ENCODE peak calls at places on chromosomes 3 and 15, in eight cellular contexts. One of them, this sample, is unnamed.
A peak's percentile ranks its signal among the peaks of the same experiment; 100 is the strongest.

GRCh38 chr15:40892449-40893012 is 1.7 kb upstream of the VPS18 start:
- DNase-seq in activated CD8-positive, alpha-beta memory T cell treated with anti-CD3 and anti-CD28 coated beads, Interleukin-2, amount 50 U/mL, for 48 hours: no peak
- DNase-seq in RPMI8226: no peak
- DNase-seq in KBM-7: no peak
- DNase-seq in AG09309: no peak
- DNase-seq in T-helper 1 cell: no peak
- DNase-seq in mesothelial cell of epicardium: no peak
- DNase-seq in effector memory CD8-positive, alpha-beta T cell: no peak
- DNase-seq in this sample: no peak

GRCh38 chr3:45842851-45843625 is 1.1 kb upstream of the LZTFL1 start:
- DNase-seq in activated CD8-positive, alpha-beta memory T cell treated with anti-CD3 and anti-CD28 coated beads, Interleukin-2, amount 50 U/mL, for 48 hours: no peak
- DNase-seq in RPMI8226: no peak
- DNase-seq in KBM-7: no peak
- DNase-seq in AG09309: no peak
- DNase-seq in T-helper 1 cell: no peak
- DNase-seq in mesothelial cell of epicardium: no peak
- DNase-seq in effector memory CD8-positive, alpha-beta T cell: no peak
- DNase-seq in this sample: no peak

GRCh38 chr3:62625278-62625677 is 249.9 kb downstream of the CADPS start:
- DNase-seq in activated CD8-positive, alpha-beta memory T cell treated with anti-CD3 and anti-CD28 coated beads, Interleukin-2, amount 50 U/mL, for 48 hours: no peak
- DNase-seq in RPMI8226: no peak
- DNase-seq in KBM-7: no peak
- DNase-seq in AG09309: no peak
- DNase-seq in T-helper 1 cell: no peak
- DNase-seq in mesothelial cell of epicardium: no peak
- DNase-seq in effector memory CD8-positive, alpha-beta T cell: no peak
- DNase-seq in this sample: no peak

GRCh38 chr3:161197855-161198836 is 23.0 kb upstream of the NMD3 start:
- DNase-seq in activated CD8-positive, alpha-beta memory T cell treated with anti-CD3 and anti-CD28 coated beads, Interleukin-2, amount 50 U/mL, for 48 hours: no peak
- DNase-seq in RPMI8226: no peak
- DNase-seq in KBM-7: no peak
- DNase-seq in AG09309: no peak
- DNase-seq in T-helper 1 cell: no peak
- DNase-seq in mesothelial cell of epicardium: no peak
- DNase-seq in effector memory CD8-positive, alpha-beta T cell: no peak
- DNase-seq in this sample: no peak

GRCh38 chr3:9448071-9448470 is 50.7 kb downstream of the SETD5 start:
- DNase-seq in activated CD8-positive, alpha-beta memory T cell treated with anti-CD3 and anti-CD28 coated beads, Interleukin-2, amount 50 U/mL, for 48 hours: no peak
- DNase-seq in RPMI8226: no peak
- DNase-seq in KBM-7: no peak
- DNase-seq in AG09309: no peak
- DNase-seq in T-helper 1 cell: no peak
- DNase-seq in mesothelial cell of epicardium: no peak
- DNase-seq in effector memory CD8-positive, alpha-beta T cell: no peak
- DNase-seq in this sample: no peak

GRCh38 chr3:67312205-67312604 is 314.1 kb downstream of the KBTBD8 start:
- DNase-seq in activated CD8-positive, alpha-beta memory T cell treated with anti-CD3 and anti-CD28 coated beads, Interleukin-2, amount 50 U/mL, for 48 hours: no peak
- DNase-seq in RPMI8226: no peak
- DNase-seq in KBM-7: no peak
- DNase-seq in AG09309: no peak
- DNase-seq in T-helper 1 cell: no peak
- DNase-seq in mesothelial cell of epicardium: no peak
- DNase-seq in effector memory CD8-positive, alpha-beta T cell: no peak
- DNase-seq in this sample: no peak

GRCh38 chr3:159865042-159865579 is 123.5 kb upstream of the IL12A start:
- DNase-seq in activated CD8-positive, alpha-beta memory T cell treated with anti-CD3 and anti-CD28 coated beads, Interleukin-2, amount 50 U/mL, for 48 hours: no peak
- DNase-seq in RPMI8226: no peak
- DNase-seq in KBM-7: no peak
- DNase-seq in AG09309: peak; percentile 78
- DNase-seq in T-helper 1 cell: no peak
- DNase-seq in mesothelial cell of epicardium: no peak
- DNase-seq in effector memory CD8-positive, alpha-beta T cell: no peak
- DNase-seq in this sample: no peak

GRCh38 chr15:58864602-58865419 is 68.7 kb downstream of the SLTM start:
- DNase-seq in activated CD8-positive, alpha-beta memory T cell treated with anti-CD3 and anti-CD28 coated beads, Interleukin-2, amount 50 U/mL, for 48 hours: no peak
- DNase-seq in RPMI8226: no peak
- DNase-seq in KBM-7: no peak
- DNase-seq in AG09309: no peak
- DNase-seq in T-helper 1 cell: no peak
- DNase-seq in mesothelial cell of epicardium: no peak
- DNase-seq in effector memory CD8-positive, alpha-beta T cell: no peak
- DNase-seq in this sample: peak; percentile 82

GRCh38 chr3:188796122-188796631 is 375.6 kb upstream of the TPRG1 start:
- DNase-seq in activated CD8-positive, alpha-beta memory T cell treated with anti-CD3 and anti-CD28 coated beads, Interleukin-2, amount 50 U/mL, for 48 hours: no peak
- DNase-seq in RPMI8226: peak; percentile 53
- DNase-seq in KBM-7: peak; percentile 49
- DNase-seq in AG09309: peak; percentile 95
- DNase-seq in T-helper 1 cell: no peak
- DNase-seq in mesothelial cell of epicardium: no peak
- DNase-seq in effector memory CD8-positive, alpha-beta T cell: no peak
- DNase-seq in this sample: peak; percentile 68

GRCh38 chr3:114480442-114480841 is 186.6 kb downstream of the TIGIT start:
- DNase-seq in activated CD8-positive, alpha-beta memory T cell treated with anti-CD3 and anti-CD28 coated beads, Interleukin-2, amount 50 U/mL, for 48 hours: no peak
- DNase-seq in RPMI8226: no peak
- DNase-seq in KBM-7: no peak
- DNase-seq in AG09309: no peak
- DNase-seq in T-helper 1 cell: no peak
- DNase-seq in mesothelial cell of epicardium: no peak
- DNase-seq in effector memory CD8-positive, alpha-beta T cell: no peak
- DNase-seq in this sample: no peak

GRCh38 chr15:62781081-62781497 is 261.5 kb upstream of the TPM1 start:
- DNase-seq in activated CD8-positive, alpha-beta memory T cell treated with anti-CD3 and anti-CD28 coated beads, Interleukin-2, amount 50 U/mL, for 48 hours: no peak
- DNase-seq in RPMI8226: no peak
- DNase-seq in KBM-7: peak; percentile 48
- DNase-seq in AG09309: no peak
- DNase-seq in T-helper 1 cell: no peak
- DNase-seq in mesothelial cell of epicardium: no peak
- DNase-seq in effector memory CD8-positive, alpha-beta T cell: no peak
- DNase-seq in this sample: no peak

GRCh38 chr15:43317566-43318184 is 12.7 kb downstream of the LCMT2 start:
- DNase-seq in activated CD8-positive, alpha-beta memory T cell treated with anti-CD3 and anti-CD28 coated beads, Interleukin-2, amount 50 U/mL, for 48 hours: no peak
- DNase-seq in RPMI8226: no peak
- DNase-seq in KBM-7: no peak
- DNase-seq in AG09309: no peak
- DNase-seq in T-helper 1 cell: no peak
- DNase-seq in mesothelial cell of epicardium: no peak
- DNase-seq in effector memory CD8-positive, alpha-beta T cell: no peak
- DNase-seq in this sample: no peak

GRCh38 chr3:150236683-150237082 is 171.4 kb upstream of the TSC22D2 start:
- DNase-seq in activated CD8-positive, alpha-beta memory T cell treated with anti-CD3 and anti-CD28 coated beads, Interleukin-2, amount 50 U/mL, for 48 hours: no peak
- DNase-seq in RPMI8226: no peak
- DNase-seq in KBM-7: no peak
- DNase-seq in AG09309: no peak
- DNase-seq in T-helper 1 cell: no peak
- DNase-seq in mesothelial cell of epicardium: no peak
- DNase-seq in effector memory CD8-positive, alpha-beta T cell: no peak
- DNase-seq in this sample: no peak

GRCh38 chr15:64134322-64134829 is 17.2 kb upstream of the SNX22 start:
- DNase-seq in activated CD8-positive, alpha-beta memory T cell treated with anti-CD3 and anti-CD28 coated beads, Interleukin-2, amount 50 U/mL, for 48 hours: no peak
- DNase-seq in RPMI8226: no peak
- DNase-seq in KBM-7: no peak
- DNase-seq in AG09309: no peak
- DNase-seq in T-helper 1 cell: no peak
- DNase-seq in mesothelial cell of epicardium: no peak
- DNase-seq in effector memory CD8-positive, alpha-beta T cell: no peak
- DNase-seq in this sample: peak; percentile 62

GRCh38 chr3:188348445-188349244 is 194.7 kb downstream of the LPP start:
- DNase-seq in activated CD8-positive, alpha-beta memory T cell treated with anti-CD3 and anti-CD28 coated beads, Interleukin-2, amount 50 U/mL, for 48 hours: no peak
- DNase-seq in RPMI8226: no peak
- DNase-seq in KBM-7: no peak
- DNase-seq in AG09309: peak; percentile 89
- DNase-seq in T-helper 1 cell: no peak
- DNase-seq in mesothelial cell of epicardium: peak; percentile 71
- DNase-seq in effector memory CD8-positive, alpha-beta T cell: no peak
- DNase-seq in this sample: peak; percentile 88

GRCh38 chr3:197241173-197241572 is 57.2 kb downstream of the DLG1 start:
- DNase-seq in activated CD8-positive, alpha-beta memory T cell treated with anti-CD3 and anti-CD28 coated beads, Interleukin-2, amount 50 U/mL, for 48 hours: no peak
- DNase-seq in RPMI8226: no peak
- DNase-seq in KBM-7: no peak
- DNase-seq in AG09309: no peak
- DNase-seq in T-helper 1 cell: no peak
- DNase-seq in mesothelial cell of epicardium: no peak
- DNase-seq in effector memory CD8-positive, alpha-beta T cell: no peak
- DNase-seq in this sample: no peak

GRCh38 chr15:84992157-84992940 is 10.7 kb downstream of the PDE8A start:
- DNase-seq in activated CD8-positive, alpha-beta memory T cell treated with anti-CD3 and anti-CD28 coated beads, Interleukin-2, amount 50 U/mL, for 48 hours: no peak
- DNase-seq in RPMI8226: no peak
- DNase-seq in KBM-7: peak; percentile 40
- DNase-seq in AG09309: peak; percentile 40
- DNase-seq in T-helper 1 cell: no peak
- DNase-seq in mesothelial cell of epicardium: no peak
- DNase-seq in effector memory CD8-positive, alpha-beta T cell: no peak
- DNase-seq in this sample: no peak

GRCh38 chr15:96183020-96183926 is 147.2 kb upstream of the NR2F2 start:
- DNase-seq in activated CD8-positive, alpha-beta memory T cell treated with anti-CD3 and anti-CD28 coated beads, Interleukin-2, amount 50 U/mL, for 48 hours: no peak
- DNase-seq in RPMI8226: no peak
- DNase-seq in KBM-7: no peak
- DNase-seq in AG09309: no peak
- DNase-seq in T-helper 1 cell: no peak
- DNase-seq in mesothelial cell of epicardium: no peak
- DNase-seq in effector memory CD8-positive, alpha-beta T cell: no peak
- DNase-seq in this sample: no peak

GRCh38 chr15:99477745-99478525 is 87.8 kb upstream of the MEF2A start:
- DNase-seq in activated CD8-positive, alpha-beta memory T cell treated with anti-CD3 and anti-CD28 coated beads, Interleukin-2, amount 50 U/mL, for 48 hours: peak; percentile 46
- DNase-seq in RPMI8226: peak; percentile 65
- DNase-seq in KBM-7: peak; percentile 18
- DNase-seq in AG09309: no peak
- DNase-seq in T-helper 1 cell: no peak
- DNase-seq in mesothelial cell of epicardium: no peak
- DNase-seq in effector memory CD8-positive, alpha-beta T cell: no peak
- DNase-seq in this sample: no peak

GRCh38 chr3:46690798-46691197 is 2.7 kb downstream of the ALS2CL start:
- DNase-seq in activated CD8-positive, alpha-beta memory T cell treated with anti-CD3 and anti-CD28 coated beads, Interleukin-2, amount 50 U/mL, for 48 hours: no peak
- DNase-seq in RPMI8226: no peak
- DNase-seq in KBM-7: no peak
- DNase-seq in AG09309: no peak
- DNase-seq in T-helper 1 cell: no peak
- DNase-seq in mesothelial cell of epicardium: no peak
- DNase-seq in effector memory CD8-positive, alpha-beta T cell: no peak
- DNase-seq in this sample: no peak